ENCODE peak calls at places on chromosomes 7 and 10, in four cellular contexts. S, Q, L and Y are unnamed samples.

GRCh38 chr10:88660593-88660884 is 3.7 kb upstream of the LIPF start:
- DNase-seq in S (no peak), L (no peak), Q (no peak), Y (peak; percentile 31)

GRCh38 chr10:73898730-73899400 is 12.1 kb upstream of the PLAU start:
- DNase-seq in Q (no peak), S (no peak), L (no peak), Y (no peak)

GRCh38 chr7:43384585-43385308 is 198.2 kb upstream of the STK17A start:
- DNase-seq in L (no peak), Q (no peak), S (no peak), Y (no peak)

GRCh38 chr7:48665361-48666135 is 258.8 kb upstream of the CDC14C start:
- DNase-seq in L (no peak), S (no peak), Q (no peak), Y (no peak)

GRCh38 chr7:7701513-7701912 is 16.9 kb downstream of the RPA3 start:
- DNase-seq in Q (no peak), S (no peak), L (no peak), Y (no peak)

GRCh38 chr10:3783721-3784432 is 1.1 kb downstream of the KLF6 start:
- DNase-seq in S (no peak), Q (peak; percentile 75), L (peak; percentile 80), Y (peak; percentile 59)

GRCh38 chr7:152366662-152367061 is 69.1 kb downstream of the KMT2C start:
- DNase-seq in L (peak; percentile 37), Q (peak; percentile 25), S (no peak), Y (peak; percentile 34)

GRCh38 chr10:99339563-99340047 is 10.4 kb downstream of the CNNM1 start:
- DNase-seq in Q (no peak), L (no peak), S (no peak), Y (no peak)

GRCh38 chr10:35735412-35735811 is 93.3 kb upstream of the FZD8 start:
- DNase-seq in Q (no peak), S (no peak), L (no peak), Y (no peak)

GRCh38 chr10:35789996-35790395 is 147.9 kb upstream of the FZD8 start:
- DNase-seq in Q (no peak), S (no peak), L (no peak), Y (no peak)

GRCh38 chr7:151271699-151272355 is 23.3 kb upstream of the SMARCD3 start:
- DNase-seq in L (no peak), S (no peak), Q (no peak), Y (no peak)

GRCh38 chr7:158706710-158707590 is 2.3 kb upstream of the NCAPG2 start:
- DNase-seq in L (no peak), Q (no peak), S (no peak), Y (no peak)

GRCh38 chr10:108904163-108904878 is 1019.0 kb downstream of the XPNPEP1 start:
- DNase-seq in L (no peak), Q (no peak), S (no peak), Y (no peak)

GRCh38 chr10:93871805-93872204 is 22.0 kb upstream of the SLC35G1 start:
- DNase-seq in S (no peak), Q (no peak), L (no peak), Y (no peak)

GRCh38 chr10:1546431-1547110 is 190.8 kb downstream of the ADARB2 start:
- DNase-seq in S (no peak), Q (no peak), L (no peak), Y (no peak)